ENCODE peak calls at places on chromosomes 12 and 14, in five cellular contexts. H is testis, W is heart left ventricle, V is dorsolateral prefrontal cortex, F is cardiac muscle cell. Z is an unnamed sample.

GRCh38 chr12:24889403-24889802 is 59.5 kb downstream of the BCAT1 start:
- DNase-seq in V (no peak), H (no peak), F (no peak), W (no peak), Z (no peak)

GRCh38 chr14:96574633-96575191 is 72.5 kb downstream of the PAPOLA start:
- DNase-seq in V (no peak), H (no peak), W (no peak), F (peak; percentile 78), Z (no peak)

GRCh38 chr12:3236345-3237153 is 159.4 kb downstream of the TSPAN9 start:
- DNase-seq in H (no peak), F (peak; percentile 64), W (peak; percentile 65), V (no peak), Z (no peak)

GRCh38 chr12:49331360-49332222 is 5.4 kb downstream of the C1QL4 start:
- DNase-seq in F (peak; percentile 84), H (peak; percentile 85), W (peak; percentile 59), V (peak; percentile 75), Z (peak; percentile 54)

GRCh38 chr12:62933871-62934798 is 815 bp downstream of the PPM1H start:
- DNase-seq in W (peak; percentile 44), F (peak; percentile 36), V (peak; percentile 46), H (peak; percentile 48), Z (peak; percentile 63)

GRCh38 chr14:62179367-62180018 is 417.3 kb downstream of the SNAPC1 start:
- DNase-seq in H (peak; percentile 85), W (no peak), F (peak; percentile 92), V (peak; percentile 85), Z (no peak)

GRCh38 chr14:74587363-74587707 is 24.7 kb downstream of the LTBP2 start:
- DNase-seq in F (no peak), H (no peak), W (no peak), V (no peak), Z (no peak)

GRCh38 chr12:112102127-112102526 is 6.5 kb downstream of the NAA25 start:
- DNase-seq in W (no peak), F (no peak), V (no peak), H (no peak), Z (no peak)

GRCh38 chr12:18242380-18243089 is 18.8 kb upstream of the PIK3C2G start:
- DNase-seq in W (no peak), F (no peak), V (no peak), H (no peak), Z (no peak)

GRCh38 chr12:96120359-96121100 is 73.6 kb upstream of the ELK3 start:
- DNase-seq in W (no peak), H (no peak), F (peak; percentile 20), V (no peak), Z (no peak)

GRCh38 chr12:6532927-6533652 is 1.2 kb upstream of the GAPDH start:
- DNase-seq in H (peak; percentile 81), W (peak; percentile 73), F (peak; percentile 66), V (peak; percentile 71), Z (peak; percentile 66)

GRCh38 chr14:66311935-66312334 is 174.2 kb upstream of the CCDC196 start:
- DNase-seq in F (no peak), W (no peak), V (peak; percentile 45), H (no peak), Z (no peak)

GRCh38 chr12:51827925-51828818 is 20.3 kb downstream of the FIGNL2 start:
- DNase-seq in W (no peak), V (no peak), F (peak; percentile 46), H (no peak), Z (no peak)

GRCh38 chr14:22008766-22009165 is 335.1 kb upstream of the OR4E1 start:
- DNase-seq in H (no peak), W (no peak), F (no peak), V (no peak), Z (no peak)

GRCh38 chr14:22012452-22012851 is 338.8 kb upstream of the OR4E1 start:
- DNase-seq in H (no peak), W (no peak), V (no peak), F (no peak), Z (no peak)

GRCh38 chr14:22008098-22008412 is 334.4 kb upstream of the OR4E1 start:
- DNase-seq in V (no peak), H (no peak), W (no peak), F (no peak), Z (no peak)

GRCh38 chr14:22011243-22011642 is 337.6 kb upstream of the OR4E1 start:
- DNase-seq in H (no peak), V (no peak), F (no peak), W (no peak), Z (no peak)

GRCh38 chr14:22010532-22011242 is 337.1 kb upstream of the OR4E1 start:
- DNase-seq in F (peak; percentile 3), V (no peak), W (no peak), H (no peak), Z (no peak)
- H3K27ac ChIP-seq in F (no peak overlapping the region), V (no peak overlapping the region), W (peak overlapping the region; percentile 15), H (no peak overlapping the region), Z (no peak overlapping the region)

GRCh38 chr12:106289196-106289681 is 13.3 kb upstream of the TCP11L2 start:
- DNase-seq in F (peak; percentile 55), W (no peak), V (no peak), H (no peak), Z (no peak)
- H3K27ac ChIP-seq in F (no peak overlapping the region), W (no peak overlapping the region), V (no peak overlapping the region), H (no peak overlapping the region), Z (no peak overlapping the region)

GRCh38 chr14:59360923-59361794 is 104.0 kb downstream of the GPR135 start:
- DNase-seq in H (no peak), F (peak; percentile 92), W (peak; percentile 79), V (peak; percentile 56), Z (peak; percentile 25)

GRCh38 chr14:59358774-59359173 is 106.4 kb downstream of the GPR135 start:
- DNase-seq in V (no peak), F (no peak), W (no peak), H (no peak), Z (no peak)

GRCh38 chr14:59359451-59360124 is 105.6 kb downstream of the GPR135 start:
- DNase-seq in V (no peak), H (no peak), W (no peak), F (peak; percentile 61), Z (no peak)

GRCh38 chr14:59362533-59362932 is 102.6 kb downstream of the GPR135 start:
- DNase-seq in H (no peak), V (no peak), W (no peak), F (peak; percentile 48), Z (no peak)

DNA sequence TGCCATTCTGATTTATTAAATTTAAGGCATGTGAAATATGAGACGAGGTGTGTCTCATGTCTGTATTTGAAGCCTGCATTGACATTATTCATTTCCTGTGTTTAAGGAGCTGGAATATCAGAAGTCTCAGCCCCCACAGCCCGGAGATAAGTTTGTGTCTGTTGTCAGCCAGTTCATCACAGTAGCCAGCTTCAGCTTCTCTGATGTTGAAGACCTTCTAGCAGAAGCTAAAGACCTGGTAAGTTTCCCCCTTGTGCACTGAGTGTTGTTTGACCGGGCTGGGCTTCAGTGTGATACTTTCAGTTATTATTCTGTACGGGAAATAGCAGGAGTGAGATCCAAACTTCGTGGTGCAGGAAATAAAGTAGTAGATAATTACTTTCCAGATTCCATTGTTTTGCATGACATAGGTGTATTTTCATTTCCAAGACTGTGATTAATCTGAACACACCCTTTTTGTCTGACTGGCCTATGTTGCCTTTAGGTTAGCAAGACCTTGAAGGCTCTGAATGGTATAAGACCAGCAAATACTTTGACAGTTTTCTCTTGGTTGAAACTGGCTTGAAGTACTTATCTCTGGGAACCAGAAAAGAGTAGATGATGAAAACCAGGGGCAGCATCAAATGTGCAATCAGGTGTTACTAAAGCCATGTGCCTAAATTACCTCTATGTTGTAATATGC is 101.5 kb downstream of the GPR135 start:
- DNase-seq in H (no peak), F (no peak), V (no peak), W (no peak), Z (no peak)
- H3K27ac ChIP-seq in H (no peak overlapping the region), F (peak overlapping the region; percentile 33), V (peak overlapping the region; percentile 17), W (peak overlapping the region; percentile 79), Z (no peak overlapping the region)

GRCh38 chr12:57237653-57237951 is 8.1 kb downstream of the SHMT2 start:
- DNase-seq in V (no peak), H (no peak), F (no peak), W (no peak), Z (no peak)

GRCh38 chr12:57240069-57240921 is 10.7 kb downstream of the STAC3 start:
- DNase-seq in H (no peak), F (peak; percentile 50), W (no peak), V (peak; percentile 89), Z (peak; percentile 60)

GRCh38 chr12:57237952-57238853 is 8.7 kb downstream of the SHMT2 start:
- DNase-seq in H (no peak), W (no peak), F (no peak), V (no peak), Z (no peak)

GRCh38 chr12:57239587-57240068 is 10.1 kb downstream of the SHMT2 start:
- DNase-seq in V (no peak), W (no peak), H (no peak), F (no peak), Z (no peak)

DNA sequence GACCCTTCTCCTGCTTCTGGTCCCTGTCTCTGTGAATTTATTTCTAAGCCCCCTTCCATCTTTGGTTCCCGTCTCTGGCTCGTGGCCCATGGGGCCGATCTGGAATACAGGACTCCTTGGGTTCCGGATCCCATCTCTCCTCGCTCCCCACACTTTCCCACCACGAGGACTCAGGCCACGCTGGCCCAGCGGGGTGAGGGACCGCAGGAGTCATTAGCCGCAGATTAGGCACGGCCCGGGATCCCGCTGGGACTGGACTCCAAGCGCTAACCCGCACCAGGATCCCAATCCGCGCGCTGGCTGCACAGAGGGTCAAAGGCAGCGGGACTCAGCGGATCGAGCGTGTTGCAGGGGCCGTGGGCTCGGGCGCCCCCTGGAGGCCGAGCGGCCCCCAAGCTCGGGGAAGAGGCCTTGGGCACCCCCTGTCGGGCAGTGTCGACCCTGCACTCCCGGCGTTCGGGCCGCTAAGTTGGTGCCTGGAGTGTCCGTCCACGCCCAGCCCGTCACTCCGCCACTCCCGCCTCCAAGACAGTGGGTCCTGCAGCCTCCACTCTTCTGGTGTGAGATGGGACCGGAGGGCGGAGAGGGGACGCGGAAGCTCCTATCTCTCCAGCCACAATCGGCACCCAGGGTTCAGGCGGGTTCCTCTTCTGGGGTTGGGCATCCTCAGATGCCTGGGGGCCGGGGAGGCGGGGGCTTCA is 9.5 kb downstream of the SHMT2 start:
- DNase-seq in V (peak; percentile 85), H (peak; percentile 90), F (peak; percentile 92), W (peak; percentile 90), Z (peak; percentile 75)
- H3K27ac ChIP-seq in V (peak overlapping the region; percentile 94), H (no peak overlapping the region), F (no peak overlapping the region), W (peak overlapping the region; percentile 7), Z (no peak overlapping the region)

GRCh38 chr14:30272848-30273563 is 286.0 kb upstream of the G2E3 start:
- DNase-seq in V (peak; percentile 28), H (peak; percentile 33), F (no peak), W (no peak), Z (no peak)
- H3K27ac ChIP-seq in V (peak overlapping the region; percentile 10), H (peak overlapping the region; percentile 45), F (no peak overlapping the region), W (no peak overlapping the region), Z (peak overlapping the region; percentile 74)

GRCh38 chr12:20492251-20492728 is 124.0 kb downstream of the PDE3A start:
- DNase-seq in H (no peak), W (no peak), F (peak; percentile 61), V (no peak), Z (no peak)

GRCh38 chr12:20487519-20487918 is 119.2 kb downstream of the PDE3A start:
- DNase-seq in F (no peak), H (no peak), V (no peak), W (no peak), Z (no peak)

GRCh38 chr12:20491290-20491689 is 123.0 kb downstream of the PDE3A start:
- DNase-seq in W (no peak), H (no peak), F (no peak), V (no peak), Z (no peak)

GRCh38 chr12:20490213-20490612 is 121.9 kb downstream of the PDE3A start:
- DNase-seq in V (no peak), W (no peak), H (no peak), F (peak; percentile 54), Z (no peak)

GRCh38 chr12:20489645-20490044 is 121.3 kb downstream of the PDE3A start:
- DNase-seq in F (no peak), W (no peak), H (no peak), V (no peak), Z (no peak)
- H3K27ac ChIP-seq in F (no peak overlapping the region), W (no peak overlapping the region), H (no peak overlapping the region), V (no peak overlapping the region), Z (no peak overlapping the region)

Z was measured in caudate nucleus.